ENCODE peak calls at places on chromosomes 2 and 18, in five cellular contexts. One of them, this sample, is unnamed.

GRCh38 chr18:70154591-70155194 is 50.8 kb downstream of the RTTN start:
- DNase-seq in transverse colon: no peak
- DNase-seq in H1: no peak
- DNase-seq in GM12891: no peak
- DNase-seq in GM12892: no peak
- DNase-seq in this sample: no peak

GRCh38 chr2:217625475-217626245 is 377.1 kb downstream of the TNS1 start:
- DNase-seq in transverse colon: no peak
- DNase-seq in H1: no peak
- DNase-seq in GM12891: no peak
- DNase-seq in GM12892: no peak
- DNase-seq in this sample: no peak

GRCh38 chr2:108936076-108936867 is 52.7 kb downstream of the EDAR start:
- DNase-seq in transverse colon: no peak
- DNase-seq in H1: no peak
- DNase-seq in GM12891: no peak
- DNase-seq in GM12892: no peak
- DNase-seq in this sample: no peak

GRCh38 chr2:24830786-24831185 is 37.6 kb downstream of the CENPO start:
- DNase-seq in transverse colon: no peak
- DNase-seq in H1: no peak
- DNase-seq in GM12891: peak
- DNase-seq in GM12892: peak
- DNase-seq in this sample: no peak

GRCh38 chr2:240191001-240191400 is 50.5 kb upstream of the OTOS start:
- DNase-seq in transverse colon: peak
- DNase-seq in H1: no peak
- DNase-seq in GM12891: no peak
- DNase-seq in GM12892: no peak
- DNase-seq in this sample: no peak

GRCh38 chr2:4930704-4931103 is 761.5 kb upstream of the SOX11 start:
- DNase-seq in transverse colon: no peak
- DNase-seq in H1: no peak
- DNase-seq in GM12891: no peak
- DNase-seq in GM12892: no peak
- DNase-seq in this sample: no peak

GRCh38 chr2:160376576-160376975 is 117.0 kb downstream of the RBMS1 start:
- DNase-seq in transverse colon: no peak
- DNase-seq in H1: no peak
- DNase-seq in GM12891: no peak
- DNase-seq in GM12892: no peak
- DNase-seq in this sample: no peak

GRCh38 chr18:5457467-5457957 is 86.3 kb downstream of the EPB41L3 start:
- DNase-seq in transverse colon: no peak
- DNase-seq in H1: no peak
- DNase-seq in GM12891: no peak
- DNase-seq in GM12892: no peak
- DNase-seq in this sample: no peak

GRCh38 chr2:63058149-63058741 is 7.6 kb downstream of the OTX1 start:
- DNase-seq in transverse colon: peak
- DNase-seq in H1: no peak
- DNase-seq in GM12891: no peak
- DNase-seq in GM12892: no peak
- DNase-seq in this sample: no peak

GRCh38 chr18:75213610-75214009 is 3.0 kb downstream of the TSHZ1 start:
- DNase-seq in transverse colon: no peak
- DNase-seq in H1: no peak
- DNase-seq in GM12891: no peak
- DNase-seq in GM12892: no peak
- DNase-seq in this sample: no peak

GRCh38 chr18:77052656-77053309 is 79.8 kb downstream of the MBP start:
- DNase-seq in transverse colon: no peak
- DNase-seq in H1: no peak
- DNase-seq in GM12891: no peak
- DNase-seq in GM12892: no peak
- DNase-seq in this sample: no peak

DNA sequence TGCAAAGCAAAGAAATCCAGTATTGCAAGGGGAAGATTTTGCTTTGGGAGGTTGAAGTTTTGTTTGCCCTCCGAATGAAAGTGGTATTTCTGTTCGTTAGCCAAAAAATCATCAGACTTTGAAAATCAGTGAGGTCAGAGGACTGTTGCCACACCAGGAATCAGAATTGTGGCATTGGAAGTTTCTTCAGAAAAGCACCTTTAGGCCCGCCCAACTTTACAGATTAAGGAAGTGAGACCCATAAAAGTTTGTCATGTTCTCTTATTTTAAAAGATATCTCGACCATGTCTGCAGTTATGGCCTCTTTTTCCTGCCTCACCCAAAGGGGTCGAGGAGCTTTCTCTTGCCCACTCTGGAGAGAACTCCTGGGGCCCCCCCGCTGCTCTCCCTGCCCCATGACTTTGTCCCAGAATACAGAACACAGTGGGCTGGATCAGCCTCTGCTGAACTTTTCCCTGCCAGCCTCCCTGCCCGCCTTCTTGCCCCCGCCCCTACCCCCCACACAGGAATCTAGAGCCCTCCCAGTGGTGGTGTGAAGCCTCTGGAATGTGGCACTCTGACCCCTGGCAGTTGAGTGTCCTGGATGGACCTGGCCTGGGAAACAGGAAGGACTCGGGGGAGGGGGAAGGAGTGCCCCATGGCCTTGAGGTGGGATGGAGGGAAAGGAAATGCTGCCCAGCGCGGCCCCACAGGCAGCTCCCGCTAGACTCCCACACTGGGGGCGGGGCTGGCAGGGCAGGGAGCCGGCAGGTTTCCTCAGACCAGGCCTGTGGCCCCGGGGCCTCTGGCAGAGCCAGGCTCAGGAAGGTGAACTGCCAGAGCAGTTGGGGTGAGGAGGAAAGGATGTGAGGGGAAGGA is 25.3 kb downstream of the CRIM1 start:
- DNase-seq in transverse colon: peak
- DNase-seq in H1: no peak
- DNase-seq in GM12891: no peak
- DNase-seq in GM12892: no peak
- DNase-seq in this sample: no peak
- TF ChIP-seq POLR2AphosphoS5 in transverse colon: no peak
- TF ChIP-seq POLR2AphosphoS5 in H1: no peak
- TF ChIP-seq POLR2AphosphoS5 in GM12891: no peak
- TF ChIP-seq POLR2AphosphoS5 in GM12892: no peak
- TF ChIP-seq POLR2AphosphoS5 in this sample: no peak

GRCh38 chr2:199458017-199458805 is 472 bp upstream of the SATB2 start:
- DNase-seq in transverse colon: no peak
- DNase-seq in H1: no peak
- DNase-seq in GM12891: peak
- DNase-seq in GM12892: no peak
- DNase-seq in this sample: no peak
- TF ChIP-seq POLR2AphosphoS5 in transverse colon: peak
- TF ChIP-seq POLR2AphosphoS5 in H1: no peak
- TF ChIP-seq POLR2AphosphoS5 in GM12891: no peak
- TF ChIP-seq POLR2AphosphoS5 in GM12892: no peak
- TF ChIP-seq POLR2AphosphoS5 in this sample: no peak

DNA sequence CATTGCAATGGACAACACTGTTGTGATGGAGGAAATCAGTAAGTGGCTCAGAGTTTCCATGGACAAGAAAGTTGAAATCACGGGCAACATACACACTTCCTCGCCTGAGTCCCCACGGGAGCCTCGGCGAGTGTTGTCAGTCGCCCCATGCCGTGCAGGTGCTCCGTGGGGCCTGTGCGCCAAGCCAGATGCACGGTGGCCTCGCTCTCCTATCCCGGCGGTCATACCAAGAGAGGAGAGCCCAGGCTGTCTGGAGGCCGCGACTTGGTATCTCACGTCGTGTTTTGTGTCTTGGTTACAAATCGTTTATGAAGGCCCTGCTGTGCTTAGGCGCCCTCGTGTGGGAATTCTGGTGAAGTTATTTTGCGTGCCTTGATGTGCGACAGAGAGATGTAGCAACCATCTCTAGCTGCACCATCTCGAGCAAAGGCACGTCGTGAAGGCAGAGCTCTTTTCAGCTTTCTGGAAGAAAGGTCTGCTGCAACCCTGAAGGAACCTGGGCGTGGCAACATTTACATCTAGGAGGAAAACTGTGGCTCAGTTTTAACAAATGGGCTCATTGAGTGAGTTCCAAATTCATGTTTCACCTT is 21.8 kb downstream of the ATG4B start:
- DNase-seq in transverse colon: peak
- DNase-seq in H1: no peak
- DNase-seq in GM12891: no peak
- DNase-seq in GM12892: no peak
- DNase-seq in this sample: peak
- TF ChIP-seq POLR2AphosphoS5 in transverse colon: peak
- TF ChIP-seq POLR2AphosphoS5 in H1: no peak
- TF ChIP-seq POLR2AphosphoS5 in GM12891: no peak
- TF ChIP-seq POLR2AphosphoS5 in GM12892: no peak
- TF ChIP-seq POLR2AphosphoS5 in this sample: peak

DNA sequence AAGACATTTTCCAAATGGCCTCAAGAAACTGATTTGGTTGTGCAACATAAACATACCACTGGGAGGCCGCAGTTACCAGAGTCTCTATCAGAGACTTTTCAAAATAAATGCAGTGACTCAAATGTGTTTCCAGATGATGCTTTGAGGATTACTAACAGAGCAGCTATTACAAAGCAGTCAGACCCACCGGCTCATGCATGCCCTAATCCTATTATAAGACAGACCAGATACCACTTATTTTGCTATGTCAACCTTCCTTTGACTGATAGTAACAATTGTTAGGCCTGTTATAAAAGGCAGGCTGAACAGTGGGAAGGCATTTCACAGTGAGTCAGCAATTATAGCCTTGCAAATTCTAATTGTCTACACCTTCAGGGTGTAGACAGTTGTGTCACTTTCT is 217.7 kb downstream of the LRRTM1 start:
- DNase-seq in transverse colon: no peak
- DNase-seq in H1: no peak
- DNase-seq in GM12891: no peak
- DNase-seq in GM12892: no peak
- DNase-seq in this sample: no peak
- TF ChIP-seq POLR2AphosphoS5 in transverse colon: no peak
- TF ChIP-seq POLR2AphosphoS5 in H1: no peak
- TF ChIP-seq POLR2AphosphoS5 in GM12891: no peak
- TF ChIP-seq POLR2AphosphoS5 in GM12892: no peak
- TF ChIP-seq POLR2AphosphoS5 in this sample: no peak

DNA sequence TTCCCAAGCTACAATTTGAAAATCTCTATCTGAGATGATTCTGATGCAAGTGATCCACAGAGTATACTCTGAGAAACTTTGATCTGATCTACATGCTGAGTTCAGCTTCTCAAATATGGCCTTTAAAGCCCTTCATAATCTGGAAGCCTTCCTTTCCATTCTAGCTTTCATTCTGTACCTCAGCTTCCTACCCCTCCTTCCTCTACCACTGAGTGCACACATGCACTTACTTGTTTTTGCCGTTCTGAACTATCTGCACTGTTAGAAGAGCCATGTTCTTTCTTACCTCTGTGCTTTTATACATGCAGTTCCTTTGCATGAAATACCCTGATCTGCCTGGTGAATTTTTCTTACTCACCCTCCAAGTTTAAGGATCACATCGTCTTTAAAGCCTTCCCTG is 25.0 kb downstream of the REL start:
- DNase-seq in transverse colon: no peak
- DNase-seq in H1: no peak
- DNase-seq in GM12891: no peak
- DNase-seq in GM12892: no peak
- DNase-seq in this sample: no peak
- TF ChIP-seq POLR2AphosphoS5 in transverse colon: no peak
- TF ChIP-seq POLR2AphosphoS5 in H1: no peak
- TF ChIP-seq POLR2AphosphoS5 in GM12891: peak
- TF ChIP-seq POLR2AphosphoS5 in GM12892: no peak
- TF ChIP-seq POLR2AphosphoS5 in this sample: no peak

GRCh38 chr2:233346374-233346773 is 7.9 kb upstream of the DGKD start:
- DNase-seq in transverse colon: peak
- DNase-seq in H1: no peak
- DNase-seq in GM12891: no peak
- DNase-seq in GM12892: no peak
- DNase-seq in this sample: no peak

GRCh38 chr2:233350708-233351107 is 3.6 kb upstream of the DGKD start:
- DNase-seq in transverse colon: peak
- DNase-seq in H1: no peak
- DNase-seq in GM12891: no peak
- DNase-seq in GM12892: no peak
- DNase-seq in this sample: peak

GRCh38 chr2:233351423-233351822 is 2.9 kb upstream of the DGKD start:
- DNase-seq in transverse colon: peak
- DNase-seq in H1: no peak
- DNase-seq in GM12891: no peak
- DNase-seq in GM12892: no peak
- DNase-seq in this sample: no peak

GRCh38 chr2:233346930-233347329 is 7.4 kb upstream of the DGKD start:
- DNase-seq in transverse colon: peak
- DNase-seq in H1: no peak
- DNase-seq in GM12891: no peak
- DNase-seq in GM12892: no peak
- DNase-seq in this sample: no peak

DNA sequence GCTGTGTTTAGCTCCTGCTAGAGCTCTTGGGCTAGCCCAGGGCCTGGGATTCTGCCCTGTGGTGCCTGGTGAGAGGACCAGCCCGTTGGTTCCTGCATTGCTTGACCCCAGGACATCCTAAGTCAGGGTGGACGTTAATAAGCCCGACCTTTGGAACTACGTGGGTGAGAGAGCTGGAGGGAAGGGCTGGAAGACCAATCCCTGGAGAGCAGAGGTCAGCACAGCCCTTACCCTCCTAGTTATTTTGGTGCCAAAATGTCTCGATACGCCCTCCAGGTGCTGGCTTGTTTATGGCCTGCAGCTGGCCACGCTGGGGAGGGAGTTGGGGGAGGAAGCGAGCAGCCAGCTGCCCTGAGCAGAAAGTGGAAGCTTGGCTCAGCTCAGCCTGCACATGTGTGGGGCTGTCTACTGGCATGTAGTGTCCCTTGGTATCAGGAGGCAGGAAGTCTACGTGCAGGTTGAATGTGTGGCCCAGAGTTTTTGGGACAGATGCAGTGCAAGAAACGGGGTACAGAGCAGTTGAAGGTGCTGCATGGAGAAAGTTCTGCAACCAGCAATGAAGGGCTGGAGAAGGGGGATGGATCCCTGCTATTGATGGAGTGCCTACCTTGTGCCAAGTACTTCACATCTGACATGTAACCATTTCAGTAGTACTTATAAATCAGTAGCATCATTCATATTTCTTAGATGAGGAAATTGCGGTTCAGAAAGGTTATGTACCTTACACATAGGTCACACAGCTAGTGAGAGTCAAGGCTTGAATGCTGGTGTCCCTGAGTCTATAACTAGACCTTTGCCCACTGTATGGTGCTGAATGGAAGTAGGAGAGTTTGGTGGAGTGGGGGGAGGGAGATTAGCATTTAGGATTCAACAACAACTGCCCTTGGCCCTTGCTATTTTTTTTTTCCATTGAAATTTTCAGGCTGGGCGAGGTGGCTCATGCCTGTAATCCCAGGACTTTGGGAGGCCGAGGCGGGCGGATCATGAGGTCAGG is 5.0 kb upstream of the DGKD start:
- DNase-seq in transverse colon: peak
- DNase-seq in H1: no peak
- DNase-seq in GM12891: peak
- DNase-seq in GM12892: peak
- DNase-seq in this sample: no peak
- TF ChIP-seq POLR2AphosphoS5 in transverse colon: peak
- TF ChIP-seq POLR2AphosphoS5 in H1: no peak
- TF ChIP-seq POLR2AphosphoS5 in GM12891: no peak
- TF ChIP-seq POLR2AphosphoS5 in GM12892: no peak
- TF ChIP-seq POLR2AphosphoS5 in this sample: no peak